ENCODE peak calls at places on chromosomes 1 and 21, in seven cellular contexts. One of them, this sample, is unnamed.

GRCh38 chr1:59833022-59833421 is 18.3 kb downstream of the HOOK1 start:
- DNase-seq in left colon: no peak
- DNase-seq in T-helper 1 cell: no peak
- DNase-seq in fibroblast of mammary gland: peak
- DNase-seq in HFFc6: no peak
- DNase-seq in SK-N-DZ: no peak
- DNase-seq in C1 segment of cervical spinal cord: no peak
- DNase-seq in this sample: no peak

GRCh38 chr1:203508463-203508862 is 14.5 kb downstream of the OPTC start:
- DNase-seq in left colon: no peak
- DNase-seq in T-helper 1 cell: no peak
- DNase-seq in fibroblast of mammary gland: no peak
- DNase-seq in HFFc6: no peak
- DNase-seq in SK-N-DZ: no peak
- DNase-seq in C1 segment of cervical spinal cord: no peak
- DNase-seq in this sample: no peak

GRCh38 chr21:42841156-42841915 is 38.0 kb downstream of the WDR4 start:
- DNase-seq in left colon: no peak
- DNase-seq in T-helper 1 cell: no peak
- DNase-seq in fibroblast of mammary gland: no peak
- DNase-seq in HFFc6: no peak
- DNase-seq in SK-N-DZ: no peak
- DNase-seq in C1 segment of cervical spinal cord: no peak
- DNase-seq in this sample: no peak

GRCh38 chr1:33361553-33362262 is 40.8 kb upstream of the A3GALT2 start:
- DNase-seq in left colon: no peak
- DNase-seq in T-helper 1 cell: no peak
- DNase-seq in fibroblast of mammary gland: no peak
- DNase-seq in HFFc6: no peak
- DNase-seq in SK-N-DZ: no peak
- DNase-seq in C1 segment of cervical spinal cord: no peak
- DNase-seq in this sample: no peak

GRCh38 chr1:77056525-77056924 is 162.7 kb downstream of the PIGK start:
- DNase-seq in left colon: no peak
- DNase-seq in T-helper 1 cell: no peak
- DNase-seq in fibroblast of mammary gland: no peak
- DNase-seq in HFFc6: no peak
- DNase-seq in SK-N-DZ: no peak
- DNase-seq in C1 segment of cervical spinal cord: no peak
- DNase-seq in this sample: no peak

GRCh38 chr21:45386728-45387371 is 18.1 kb upstream of the COL18A1 start:
- DNase-seq in left colon: no peak
- DNase-seq in T-helper 1 cell: peak
- DNase-seq in fibroblast of mammary gland: peak
- DNase-seq in HFFc6: peak
- DNase-seq in SK-N-DZ: no peak
- DNase-seq in C1 segment of cervical spinal cord: no peak
- DNase-seq in this sample: no peak

GRCh38 chr1:228999776-229000175 is 264.5 kb downstream of the RHOU start:
- DNase-seq in left colon: no peak
- DNase-seq in T-helper 1 cell: no peak
- DNase-seq in fibroblast of mammary gland: no peak
- DNase-seq in HFFc6: no peak
- DNase-seq in SK-N-DZ: no peak
- DNase-seq in C1 segment of cervical spinal cord: no peak
- DNase-seq in this sample: no peak

GRCh38 chr1:184691719-184692324 is 62.8 kb downstream of the EDEM3 start:
- DNase-seq in left colon: no peak
- DNase-seq in T-helper 1 cell: no peak
- DNase-seq in fibroblast of mammary gland: peak
- DNase-seq in HFFc6: peak
- DNase-seq in SK-N-DZ: peak
- DNase-seq in C1 segment of cervical spinal cord: no peak
- DNase-seq in this sample: no peak

GRCh38 chr1:165376041-165376810 is 19.7 kb upstream of the LMX1A start:
- DNase-seq in left colon: peak
- DNase-seq in T-helper 1 cell: no peak
- DNase-seq in fibroblast of mammary gland: peak
- DNase-seq in HFFc6: peak
- DNase-seq in SK-N-DZ: no peak
- DNase-seq in C1 segment of cervical spinal cord: peak
- DNase-seq in this sample: no peak

GRCh38 chr1:96968582-96969378 is 247.2 kb downstream of the PTBP2 start:
- DNase-seq in left colon: no peak
- DNase-seq in T-helper 1 cell: no peak
- DNase-seq in fibroblast of mammary gland: peak
- DNase-seq in HFFc6: no peak
- DNase-seq in SK-N-DZ: peak
- DNase-seq in C1 segment of cervical spinal cord: no peak
- DNase-seq in this sample: no peak

GRCh38 chr1:102498929-102499328 is 502.2 kb upstream of the OLFM3 start:
- DNase-seq in left colon: no peak
- DNase-seq in T-helper 1 cell: no peak
- DNase-seq in fibroblast of mammary gland: no peak
- DNase-seq in HFFc6: peak
- DNase-seq in SK-N-DZ: no peak
- DNase-seq in C1 segment of cervical spinal cord: no peak
- DNase-seq in this sample: no peak

GRCh38 chr21:27606422-27606821 is 639.5 kb upstream of the ADAMTS5 start:
- DNase-seq in left colon: no peak
- DNase-seq in T-helper 1 cell: no peak
- DNase-seq in fibroblast of mammary gland: no peak
- DNase-seq in HFFc6: no peak
- DNase-seq in SK-N-DZ: no peak
- DNase-seq in C1 segment of cervical spinal cord: no peak
- DNase-seq in this sample: no peak

GRCh38 chr1:153626929-153627796 is at the start of gene S100A13:
- DNase-seq in left colon: peak
- DNase-seq in T-helper 1 cell: no peak
- DNase-seq in fibroblast of mammary gland: peak
- DNase-seq in HFFc6: peak
- DNase-seq in SK-N-DZ: peak
- DNase-seq in C1 segment of cervical spinal cord: peak
- DNase-seq in this sample: peak

GRCh38 chr21:35885942-35886541 is 174.3 kb downstream of the SETD4 start:
- DNase-seq in left colon: no peak
- DNase-seq in T-helper 1 cell: no peak
- DNase-seq in fibroblast of mammary gland: no peak
- DNase-seq in HFFc6: no peak
- DNase-seq in SK-N-DZ: no peak
- DNase-seq in C1 segment of cervical spinal cord: no peak
- DNase-seq in this sample: no peak

GRCh38 chr1:113783254-113784103 is 24.2 kb upstream of the PHTF1 start:
- DNase-seq in left colon: peak
- DNase-seq in T-helper 1 cell: no peak
- DNase-seq in fibroblast of mammary gland: peak
- DNase-seq in HFFc6: no peak
- DNase-seq in SK-N-DZ: no peak
- DNase-seq in C1 segment of cervical spinal cord: no peak
- DNase-seq in this sample: no peak

GRCh38 chr21:14879458-14879857 is 185.3 kb downstream of the NRIP1 start:
- DNase-seq in left colon: no peak
- DNase-seq in T-helper 1 cell: no peak
- DNase-seq in fibroblast of mammary gland: no peak
- DNase-seq in HFFc6: no peak
- DNase-seq in SK-N-DZ: no peak
- DNase-seq in C1 segment of cervical spinal cord: no peak
- DNase-seq in this sample: no peak

GRCh38 chr1:193846881-193847280 is 660.5 kb upstream of the B3GALT2 start:
- DNase-seq in left colon: no peak
- DNase-seq in T-helper 1 cell: no peak
- DNase-seq in fibroblast of mammary gland: no peak
- DNase-seq in HFFc6: peak
- DNase-seq in SK-N-DZ: no peak
- DNase-seq in C1 segment of cervical spinal cord: no peak
- DNase-seq in this sample: no peak

GRCh38 chr1:27602510-27603319 is 1.2 kb downstream of the AHDC1 start:
- DNase-seq in left colon: peak
- DNase-seq in T-helper 1 cell: no peak
- DNase-seq in fibroblast of mammary gland: no peak
- DNase-seq in HFFc6: no peak
- DNase-seq in SK-N-DZ: no peak
- DNase-seq in C1 segment of cervical spinal cord: no peak
- DNase-seq in this sample: peak

GRCh38 chr1:7609311-7609994 is 161.6 kb upstream of the VAMP3 start:
- DNase-seq in left colon: no peak
- DNase-seq in T-helper 1 cell: no peak
- DNase-seq in fibroblast of mammary gland: no peak
- DNase-seq in HFFc6: no peak
- DNase-seq in SK-N-DZ: no peak
- DNase-seq in C1 segment of cervical spinal cord: no peak
- DNase-seq in this sample: no peak